ENCODE peak calls at places on chromosomes 16 and 17, in seven cellular contexts. P is body of pancreas; Z is left ventricle myocardium inferior; H is tibial artery; I is upper lobe of right lung; J is CD4-positive, alpha-beta T cell; B is SJSA1. O is an unnamed sample. For H3K27me3, the result is how much of the 10 kb centered on the place peaks cover.

GRCh38 chr16:89936981-89937380 is 11.6 kb upstream of the DEF8 start:
- DNase-seq in P (no peak), Z (no peak), H (no peak), I (no peak), J (no peak), B (no peak), O (no peak)

GRCh38 chr16:86509759-86510464 is 415 bp upstream of the FOXF1 start:
- DNase-seq in P (peak), Z (peak), H (no peak), I (no peak), J (no peak), B (peak), O (no peak)

GRCh38 chr16:74271879-74272278 is 24.7 kb upstream of the PSMD7 start:
- DNase-seq in P (no peak), Z (no peak), H (no peak), I (no peak), J (no peak), B (no peak), O (no peak)

GRCh38 chr16:19524356-19524865 is 669 bp downstream of the CCP110 start:
- DNase-seq in P (no peak), Z (no peak), H (no peak), I (no peak), J (no peak), B (peak), O (no peak)

GRCh38 chr17:39173539-39174274 is 7.7 kb upstream of the ARL5C start:
- DNase-seq in P (no peak), Z (no peak), H (no peak), I (no peak), J (no peak), B (no peak), O (no peak)

GRCh38 chr16:85471469-85472431 is 141.4 kb upstream of the GSE1 start:
- DNase-seq in P (peak), Z (no peak), H (no peak), I (peak), J (no peak), B (no peak), O (no peak)

GRCh38 chr17:72632026-72632684 is 460.3 kb downstream of the SLC39A11 start:
- DNase-seq in P (no peak), Z (no peak), H (no peak), I (no peak), J (no peak), B (no peak), O (no peak)

GRCh38 chr16:69931631-69932030 is 19.5 kb upstream of the CLEC18A start:
- DNase-seq in P (no peak), Z (no peak), H (no peak), I (no peak), J (no peak), B (no peak), O (no peak)

GRCh38 chr16:3266873-3267537 is 10.6 kb upstream of the MEFV start:
- DNase-seq in P (no peak), Z (no peak), H (no peak), I (no peak), J (no peak), B (no peak), O (peak)

GRCh38 chr17:34798581-34798980 is 162.7 kb downstream of the CCT6B start:
- DNase-seq in P (no peak), Z (no peak), H (no peak), I (no peak), J (no peak), B (no peak), O (no peak)

GRCh38 chr16:11329080-11329491 is 16.2 kb upstream of the RMI2 start:
- DNase-seq in P (no peak), Z (no peak), H (no peak), I (no peak), J (no peak), B (peak), O (no peak)

GRCh38 chr17:57921342-57921741 is 33.9 kb downstream of the CUEDC1 start:
- DNase-seq in P (no peak), Z (peak), H (peak), I (no peak), J (no peak), B (no peak), O (no peak)

GRCh38 chr17:9645858-9646555 is 690 bp downstream of the USP43 start:
- DNase-seq in P (peak), Z (peak), H (no peak), I (peak), J (no peak), B (peak), O (no peak)

GRCh38 chr17:78019367-78019975 is 61.0 kb downstream of the TNRC6C start:
- DNase-seq in P (no peak), Z (no peak), H (no peak), I (no peak), J (no peak), B (no peak), O (no peak)

GRCh38 chr17:79630120-79630519 is 19.3 kb upstream of the RBFOX3 start:
- DNase-seq in P (no peak), Z (peak), H (peak), I (peak), J (no peak), B (no peak), O (no peak)

GRCh38 chr17:17846645-17847044 is 9.9 kb upstream of the SREBF1 start:
- DNase-seq in P (no peak), Z (no peak), H (no peak), I (no peak), J (no peak), B (no peak), O (no peak)

GRCh38 chr16:78505544-78506371 is 406.3 kb downstream of the WWOX start:
- DNase-seq in P (peak), Z (peak), H (peak), I (peak), J (no peak), B (no peak), O (no peak)

GRCh38 chr16:50614956-50615727 is 66.0 kb downstream of the SNX20 start:
- DNase-seq in P (no peak), Z (no peak), H (no peak), I (no peak), J (no peak), B (no peak), O (no peak)

GRCh38 chr16:54930034-54930938 is at the start of gene IRX5:
- DNase-seq in P (peak), Z (peak), H (peak), I (peak), J (no peak), B (peak), O (no peak)

GRCh38 chr16:54932737-54933254 is 2.1 kb downstream of the IRX5 start:
- DNase-seq in P (no peak), Z (no peak), H (no peak), I (peak), J (no peak), B (no peak), O (no peak)

GRCh38 chr16:54931757-54932660 is 1.3 kb downstream of the IRX5 start:
- DNase-seq in P (no peak), Z (no peak), H (no peak), I (peak), J (no peak), B (peak), O (no peak)

GRCh38 chr16:54929090-54930033 is 1.3 kb upstream of the IRX5 start:
- DNase-seq in P (peak), Z (peak), H (peak), I (peak), J (peak), B (peak), O (peak)

GRCh38 chr16:54931041-54931756 is 534 bp downstream of the IRX5 start:
- DNase-seq in P (peak), Z (no peak), H (no peak), I (peak), J (no peak), B (no peak), O (no peak)
- H3K27ac ChIP-seq in P (no peak), Z (peak), H (peak), I (peak), J (no peak), B (peak), O (no peak)

DNA sequence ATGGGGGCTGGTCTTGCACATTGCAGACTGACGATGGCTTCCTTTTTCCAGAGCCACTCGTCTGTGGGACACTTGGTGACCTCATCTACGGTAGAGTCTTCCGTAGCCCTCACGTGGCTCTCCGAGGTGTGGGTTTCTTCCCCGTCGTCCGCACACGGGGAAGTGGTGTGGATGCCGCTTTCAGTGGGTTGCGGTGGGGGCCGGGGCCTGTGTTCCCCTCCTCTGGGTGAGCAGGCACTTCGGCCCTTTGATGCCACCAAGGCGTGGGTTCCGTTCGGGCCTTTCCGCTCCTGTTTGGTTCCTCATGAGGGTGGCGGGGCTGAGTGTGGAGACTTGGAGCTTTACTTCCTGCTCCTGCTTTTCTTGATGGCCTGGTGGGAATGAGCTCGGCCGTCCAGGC is 21.4 kb downstream of the BAIAP2 start:
- DNase-seq in P (no peak), Z (no peak), H (no peak), I (no peak), J (no peak), B (no peak), O (no peak)
- H3K27me3 ChIP-seq in P (under half), Z (under half), H (under half), I (under half), J (under half), B (under half), O (under half)

DNA sequence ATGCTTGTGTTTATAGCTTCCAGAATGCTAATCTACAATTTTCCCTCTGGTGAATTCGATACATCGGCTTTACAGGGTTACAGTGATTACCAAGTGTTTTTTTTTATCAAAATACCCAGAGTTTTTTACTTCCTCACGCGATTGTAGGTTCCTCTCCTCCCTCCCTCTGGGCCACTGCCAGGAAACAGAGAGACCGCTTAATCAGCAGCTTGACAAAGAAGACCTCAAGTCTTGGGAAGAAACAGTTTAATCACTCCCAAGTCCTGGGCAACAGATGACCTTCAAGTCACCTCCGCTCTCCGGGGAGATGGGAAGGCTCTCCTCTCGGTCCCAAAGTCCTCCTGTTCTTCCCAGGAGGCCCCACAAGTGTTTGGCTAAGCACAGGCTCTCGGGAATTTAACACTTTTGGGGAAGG is 23.5 kb downstream of the SMTNL2 start:
- DNase-seq in P (peak), Z (peak), H (peak), I (no peak), J (no peak), B (no peak), O (no peak)
- H3K27ac ChIP-seq in P (no peak), Z (peak), H (no peak), I (peak), J (no peak), B (no peak), O (no peak)

GRCh38 chr17:48308591-48308990 is 121.4 kb downstream of the SKAP1 start:
- DNase-seq in P (no peak), Z (no peak), H (no peak), I (no peak), J (no peak), B (no peak), O (no peak)

GRCh38 chr17:48307814-48308411 is 122.1 kb downstream of the SKAP1 start:
- DNase-seq in P (peak), Z (peak), H (peak), I (no peak), J (peak), B (peak), O (peak)

GRCh38 chr17:48311324-48311723 is 118.7 kb downstream of the SKAP1 start:
- DNase-seq in P (no peak), Z (no peak), H (no peak), I (no peak), J (no peak), B (no peak), O (no peak)

GRCh38 chr17:48313096-48313495 is 116.9 kb downstream of the SKAP1 start:
- DNase-seq in P (no peak), Z (no peak), H (no peak), I (no peak), J (no peak), B (no peak), O (no peak)

GRCh38 chr17:48310748-48311213 is 119.2 kb downstream of the SKAP1 start:
- DNase-seq in P (no peak), Z (no peak), H (no peak), I (no peak), J (no peak), B (no peak), O (no peak)
- H3K27me3 ChIP-seq in P (under half), Z (half or more), H (under half), I (half or more), J (under half), B (half or more), O (under half)

GRCh38 chr16:772959-773358 is 12.4 kb downstream of the MSLN start:
- DNase-seq in P (no peak), Z (no peak), H (no peak), I (no peak), J (no peak), B (no peak), O (no peak)
- H3K27ac ChIP-seq in P (no peak), Z (no peak), H (no peak), I (no peak), J (no peak), B (no peak), O (no peak)